ENCODE peak calls at places on chromosomes 16 and 17, in nine cellular contexts. Z, I, M, S, N, A, B, L and V are unnamed samples. For H3K4me1, the result is how much of the 10 kb centered on the place peaks cover.

GRCh38 chr17:62562656-62563055 is 64.8 kb upstream of the MRC2 start:
- DNase-seq in B (no peak), I (peak), A (no peak), L (peak), S (no peak), M (no peak), Z (no peak), N (no peak), V (peak)

GRCh38 chr16:24918641-24919040 is 72.9 kb downstream of the SLC5A11 start:
- DNase-seq in S (no peak), L (no peak), M (no peak), A (no peak), I (no peak), N (no peak), Z (no peak), B (no peak), V (no peak)

GRCh38 chr17:1227917-1228751 is 42.1 kb upstream of the BHLHA9 start:
- DNase-seq in A (peak), S (peak), L (no peak), M (peak), Z (no peak), N (peak), I (peak), B (no peak), V (peak)

GRCh38 chr16:87701505-87701921 is 64.3 kb downstream of the KLHDC4 start:
- DNase-seq in A (no peak), N (no peak), I (no peak), S (no peak), L (no peak), Z (no peak), B (no peak), M (no peak), V (no peak)

GRCh38 chr17:56185491-56185890 is 32.2 kb downstream of the ANKFN1 start:
- DNase-seq in L (no peak), N (no peak), S (no peak), Z (no peak), A (no peak), I (no peak), B (no peak), M (no peak), V (no peak)

GRCh38 chr16:89924298-89924924 is 1.3 kb downstream of the TUBB3 start:
- DNase-seq in A (peak), I (no peak), N (no peak), L (no peak), Z (no peak), B (no peak), M (peak), S (peak), V (no peak)

GRCh38 chr17:18158022-18158600 is 25.5 kb upstream of the ALKBH5 start:
- DNase-seq in Z (peak), A (no peak), B (peak), L (peak), I (peak), S (peak), N (peak), M (peak), V (peak)

GRCh38 chr17:8740486-8740885 is 4.2 kb downstream of the CCDC42 start:
- DNase-seq in Z (no peak), B (peak), N (no peak), A (no peak), M (peak), S (peak), I (peak), L (no peak), V (peak)

GRCh38 chr16:354286-354881 is 1.9 kb upstream of the AXIN1 start:
- DNase-seq in B (no peak), S (no peak), A (no peak), I (no peak), L (no peak), Z (no peak), M (no peak), N (peak), V (no peak)

GRCh38 chr17:1412185-1413110 is 12.4 kb upstream of the YWHAE start:
- DNase-seq in N (no peak), S (no peak), L (no peak), I (no peak), A (no peak), Z (peak), M (no peak), B (no peak), V (peak)

GRCh38 chr16:31331141-31331764 is 23.7 kb upstream of the ITGAX start:
- DNase-seq in S (peak), A (no peak), I (no peak), N (no peak), L (no peak), Z (no peak), B (no peak), M (peak), V (no peak)

GRCh38 chr16:88681084-88681680 is 5.1 kb downstream of the SNAI3 start:
- DNase-seq in B (peak), M (peak), S (no peak), L (peak), N (peak), I (peak), A (no peak), Z (peak), V (peak)

GRCh38 chr17:16506188-16506587 is 14.2 kb upstream of the LRRC75A start:
- DNase-seq in Z (no peak), I (no peak), A (no peak), B (no peak), N (no peak), S (no peak), M (no peak), L (no peak), V (no peak)

GRCh38 chr17:34974794-34975428 is 5.4 kb upstream of the LIG3 start:
- DNase-seq in B (no peak), L (no peak), N (no peak), Z (no peak), I (no peak), S (no peak), A (no peak), M (no peak), V (no peak)

GRCh38 chr17:64969046-64969501 is 49.8 kb upstream of the LRRC37A3 start:
- DNase-seq in N (no peak), M (no peak), I (no peak), A (no peak), L (no peak), Z (no peak), S (no peak), B (peak), V (peak)

GRCh38 chr17:7673239-7673638 is 14.1 kb downstream of the TP53 start:
- DNase-seq in L (no peak), A (no peak), Z (peak), B (peak), M (peak), N (no peak), I (peak), S (no peak), V (peak)

GRCh38 chr17:72794152-72794551 is 298.3 kb downstream of the SLC39A11 start:
- DNase-seq in Z (no peak), N (no peak), L (no peak), M (no peak), A (no peak), I (no peak), B (no peak), S (no peak), V (no peak)
- H3K4me1 ChIP-seq in Z (under half), N (under half), L (under half), M (under half), A (under half), I (under half), B (under half), S (under half), V (under half)

GRCh38 chr17:39662551-39663339 is 2.4 kb upstream of the TCAP start:
- DNase-seq in Z (peak), A (no peak), B (no peak), S (no peak), N (peak), I (peak), L (no peak), M (no peak), V (no peak)
- H3K4me1 ChIP-seq in Z (half or more), A (under half), B (under half), S (under half), N (under half), I (under half), L (under half), M (under half), V (under half)

DNA sequence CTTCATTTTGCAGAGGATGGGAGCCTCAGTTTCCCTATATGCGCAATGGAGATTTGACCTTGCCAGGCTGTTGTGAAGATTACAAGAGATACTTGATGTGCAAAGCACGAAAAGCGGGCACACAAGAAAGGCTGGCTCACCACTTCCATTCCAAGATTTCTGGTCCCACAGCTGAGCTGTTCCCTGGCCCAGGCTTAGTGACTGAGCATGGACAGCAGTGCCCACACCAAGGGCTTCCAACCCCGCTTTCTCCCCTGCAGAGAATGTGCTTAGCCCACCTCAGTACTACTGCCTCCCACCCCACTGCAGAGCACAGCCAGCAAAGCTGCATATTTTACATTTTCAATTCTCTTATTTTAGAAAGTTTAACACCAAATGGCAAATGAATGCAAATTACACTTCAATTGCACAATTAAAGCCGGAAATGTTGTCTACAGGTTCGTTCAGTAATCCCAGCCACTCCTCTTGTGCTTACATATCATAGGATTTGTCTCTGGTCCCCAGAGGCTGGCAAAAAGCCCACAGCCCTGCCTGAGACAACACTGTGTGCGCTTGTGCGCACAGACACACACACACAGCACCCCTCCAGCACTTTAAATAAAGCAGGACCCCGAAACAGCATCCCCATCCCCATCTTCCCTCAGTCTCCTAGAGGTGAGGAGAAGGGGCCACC is 51.8 kb downstream of the VAC14 start:
- DNase-seq in M (no peak), B (no peak), N (peak), L (peak), Z (peak), A (no peak), S (no peak), I (peak), V (no peak)
- H3K4me1 ChIP-seq in M (under half), B (under half), N (half or more), L (half or more), Z (half or more), A (under half), S (under half), I (half or more), V (under half)

GRCh38 chr16:11384184-11384955 is 39.1 kb downstream of the RMI2 start:
- DNase-seq in N (peak), B (no peak), I (no peak), M (no peak), Z (no peak), L (no peak), A (no peak), S (no peak), V (no peak)

GRCh38 chr16:11383481-11384183 is 38.4 kb downstream of the RMI2 start:
- DNase-seq in S (no peak), A (no peak), M (no peak), N (peak), L (no peak), I (no peak), Z (no peak), B (no peak), V (no peak)

GRCh38 chr16:11377156-11377555 is 31.9 kb downstream of the RMI2 start:
- DNase-seq in I (no peak), Z (no peak), M (no peak), A (no peak), L (no peak), B (no peak), S (no peak), N (no peak), V (no peak)

GRCh38 chr16:11380836-11381235 is 35.6 kb downstream of the RMI2 start:
- DNase-seq in A (no peak), S (no peak), I (no peak), M (no peak), B (no peak), Z (no peak), L (no peak), N (no peak), V (no peak)

GRCh38 chr16:11379420-11379819 is 34.2 kb downstream of the RMI2 start:
- DNase-seq in A (no peak), N (peak), I (no peak), M (no peak), L (peak), S (no peak), Z (peak), B (no peak), V (no peak)
- H3K4me1 ChIP-seq in A (under half), N (under half), I (under half), M (under half), L (under half), S (under half), Z (under half), B (under half), V (under half)

GRCh38 chr16:84830765-84831384 is 11.1 kb downstream of the CRISPLD2 start:
- DNase-seq in N (no peak), S (no peak), I (no peak), Z (no peak), L (no peak), B (no peak), M (no peak), A (no peak), V (no peak)

GRCh38 chr16:84827897-84828296 is 8.1 kb downstream of the CRISPLD2 start:
- DNase-seq in L (peak), M (no peak), B (no peak), A (no peak), Z (no peak), N (no peak), S (no peak), I (no peak), V (no peak)

GRCh38 chr16:84828322-84828721 is 8.5 kb downstream of the CRISPLD2 start:
- DNase-seq in I (no peak), N (no peak), L (no peak), B (no peak), Z (no peak), M (no peak), A (no peak), S (no peak), V (no peak)

GRCh38 chr16:84827131-84827574 is 7.4 kb downstream of the CRISPLD2 start:
- DNase-seq in L (no peak), N (no peak), Z (no peak), S (peak), B (no peak), I (no peak), A (no peak), M (no peak), V (no peak)

GRCh38 chr16:84829168-84829965 is 9.6 kb downstream of the CRISPLD2 start:
- DNase-seq in M (peak), Z (no peak), L (no peak), B (no peak), I (peak), N (no peak), A (no peak), S (peak), V (no peak)
- H3K4me1 ChIP-seq in M (under half), Z (half or more), L (under half), B (under half), I (half or more), N (under half), A (under half), S (under half), V (under half)

DNA sequence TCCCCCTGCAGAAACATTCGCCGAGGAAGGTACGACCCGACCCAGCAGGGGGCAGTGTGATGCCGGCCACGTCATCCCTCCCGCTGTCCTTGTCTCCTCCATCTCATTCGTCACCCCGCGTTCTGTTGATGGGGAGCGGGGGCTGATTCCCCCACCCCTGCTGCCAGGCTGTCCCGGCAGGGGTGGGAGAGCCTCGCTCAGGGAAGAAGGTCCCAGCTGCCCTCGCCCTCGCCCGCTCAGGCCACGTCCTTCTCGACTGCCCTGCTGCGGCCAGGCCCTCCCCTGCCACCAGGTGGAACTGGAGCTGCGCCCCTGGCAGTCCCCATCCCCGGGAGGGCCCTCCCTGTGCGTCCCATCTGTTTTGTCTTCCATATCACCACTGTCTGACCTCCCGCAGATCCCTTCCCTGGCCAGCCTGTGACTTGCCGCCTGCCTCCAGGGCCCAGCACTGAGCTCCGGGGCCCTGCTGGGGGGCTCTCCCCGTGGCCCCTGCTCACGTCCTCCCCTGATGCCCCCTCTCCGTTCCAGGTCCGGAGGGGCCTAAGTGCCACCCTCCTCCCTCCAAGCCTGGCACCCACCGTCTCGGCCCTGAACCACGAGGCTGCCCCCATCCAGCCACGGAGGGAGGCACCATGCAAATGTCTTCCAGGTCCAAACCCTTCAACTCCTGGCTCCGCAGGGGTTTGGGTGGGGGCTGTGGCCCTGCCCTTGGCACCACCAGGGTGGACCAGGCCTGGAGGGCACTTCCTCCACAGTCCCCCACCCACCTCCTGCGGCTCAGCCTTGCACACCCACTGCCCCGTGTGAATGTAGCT is 20.6 kb downstream of the ADAM11 start:
- DNase-seq in L (peak), S (peak), M (peak), A (peak), B (peak), I (peak), N (peak), Z (peak), V (peak)
- H3K4me1 ChIP-seq in L (under half), S (under half), M (under half), A (under half), B (under half), I (under half), N (under half), Z (half or more), V (under half)

GRCh38 chr16:66930189-66930588 is 4.0 kb downstream of the CIAO2B start:
- DNase-seq in B (no peak), N (no peak), I (peak), S (peak), A (no peak), L (peak), M (no peak), Z (peak), V (peak)
- H3K4me1 ChIP-seq in B (under half), N (under half), I (under half), S (under half), A (under half), L (half or more), M (under half), Z (under half), V (under half)

DNA sequence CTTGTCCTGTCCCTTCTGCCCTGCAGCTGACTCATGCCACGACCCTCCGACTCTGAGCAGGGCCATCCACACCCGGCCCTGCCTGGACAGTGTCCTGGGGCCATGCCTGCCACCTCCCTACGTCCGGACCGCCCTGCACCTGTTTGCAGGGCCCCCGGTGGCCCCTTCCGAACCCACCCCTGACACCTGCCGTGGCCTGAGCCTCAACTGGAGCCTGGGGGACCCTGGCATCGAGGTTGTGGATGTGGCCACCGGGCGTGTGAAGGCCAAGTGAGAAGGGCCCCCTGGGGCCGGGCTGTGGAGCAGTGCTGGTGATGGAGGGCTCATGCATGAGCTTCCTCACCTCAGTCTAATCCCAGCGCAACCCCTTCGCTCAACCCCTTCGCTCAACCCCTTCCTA is 5.1 kb downstream of the ADAD2 start:
- DNase-seq in L (no peak), N (no peak), Z (no peak), A (no peak), S (no peak), I (no peak), M (no peak), B (no peak), V (no peak)
- H3K4me1 ChIP-seq in L (under half), N (under half), Z (under half), A (under half), S (under half), I (under half), M (under half), B (under half), V (under half)

GRCh38 chr16:57042157-57043111 is 49.9 kb upstream of the CPNE2 start:
- DNase-seq in Z (no peak), A (no peak), L (no peak), B (peak), N (no peak), M (no peak), S (no peak), I (peak), V (no peak)

GRCh38 chr16:57044931-57045693 is 47.3 kb upstream of the CPNE2 start:
- DNase-seq in A (no peak), M (no peak), L (no peak), Z (no peak), S (no peak), I (no peak), B (no peak), N (no peak), V (no peak)

GRCh38 chr16:57045694-57046381 is 46.5 kb upstream of the CPNE2 start:
- DNase-seq in M (peak), L (no peak), N (no peak), A (no peak), B (no peak), Z (peak), I (peak), S (peak), V (peak)

GRCh38 chr16:57041182-57042156 is 50.9 kb upstream of the CPNE2 start:
- DNase-seq in A (no peak), N (peak), M (no peak), S (no peak), L (no peak), Z (peak), I (peak), B (peak), V (peak)

DNA sequence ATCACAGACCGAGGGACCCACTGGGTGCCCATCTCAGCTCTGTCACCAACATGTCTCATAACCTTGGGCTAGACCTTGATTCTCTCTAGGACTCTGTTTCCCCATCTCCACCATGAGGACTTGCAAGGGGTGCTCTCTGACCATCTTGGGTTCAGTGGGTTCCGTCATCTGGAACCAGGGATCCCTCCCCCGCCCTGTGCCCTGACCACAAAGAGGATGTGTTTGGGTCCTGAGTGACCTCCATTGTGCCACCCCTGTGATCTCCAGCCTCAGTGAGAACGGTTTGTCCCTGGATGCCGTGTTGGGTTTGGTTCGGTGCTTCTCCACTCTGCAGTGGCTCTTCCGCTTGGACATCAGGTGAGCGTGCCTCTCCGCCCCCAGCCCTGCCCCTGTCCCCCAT is 49.1 kb upstream of the CPNE2 start:
- DNase-seq in I (no peak), Z (no peak), N (no peak), S (no peak), L (no peak), M (no peak), A (no peak), B (no peak), V (no peak)
- H3K4me1 ChIP-seq in I (under half), Z (under half), N (under half), S (under half), L (under half), M (under half), A (under half), B (half or more), V (under half)

DNA sequence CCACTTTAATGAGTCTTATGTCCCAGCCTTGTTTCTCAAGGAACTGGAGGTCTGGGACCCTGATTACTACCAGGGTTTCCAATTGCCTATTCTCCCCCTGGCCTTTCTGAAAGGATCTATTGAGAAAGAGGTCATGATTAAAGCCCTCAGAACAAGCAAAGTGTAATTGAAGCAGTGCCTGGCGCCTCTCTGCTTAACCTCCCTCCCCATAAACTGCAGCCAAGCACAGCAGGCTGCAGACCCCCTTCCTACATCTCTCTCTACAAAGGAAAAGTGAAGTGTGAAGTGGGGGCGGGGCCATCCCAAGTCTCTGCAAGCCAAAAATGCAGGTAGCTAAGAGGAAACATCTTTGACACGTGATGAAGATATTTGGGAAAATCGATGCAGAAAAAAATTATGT is 159.8 kb upstream of the CDH11 start:
- DNase-seq in M (peak), I (no peak), N (no peak), Z (no peak), B (no peak), A (no peak), S (no peak), L (no peak), V (no peak)
- H3K4me1 ChIP-seq in M (under half), I (under half), N (under half), Z (under half), B (under half), A (under half), S (under half), L (under half), V (under half)